ENCODE peak calls at places on chromosomes 11 and 22, in seven cellular contexts. Q, L, G, N, P, T and R are unnamed samples.

GRCh38 chr11:18452927-18453326 is 2.7 kb upstream of the LDHAL6A start:
- DNase-seq in Q (no peak), L (no peak), G (no peak), N (no peak), P (no peak), T (no peak), R (no peak)

GRCh38 chr22:21041937-21042336 is 3.8 kb upstream of the LRRC74B start:
- DNase-seq in Q (no peak), L (no peak), G (no peak), N (no peak), P (no peak), T (no peak), R (no peak)

GRCh38 chr11:123451183-123451907 is 21.3 kb downstream of the GRAMD1B start:
- DNase-seq in Q (no peak), L (no peak), G (no peak), N (no peak), P (no peak), T (no peak), R (no peak)

GRCh38 chr11:35907648-35908431 is 36.0 kb upstream of the LDLRAD3 start:
- DNase-seq in Q (peak; percentile 54), L (peak; percentile 82), G (no peak), N (no peak), P (no peak), T (no peak), R (peak; percentile 9)

GRCh38 chr11:34226210-34226609 is 120.8 kb downstream of the NAT10 start:
- DNase-seq in Q (no peak), L (no peak), G (no peak), N (no peak), P (peak; percentile 37), T (no peak), R (no peak)

GRCh38 chr11:29676993-29677392 is 339.8 kb downstream of the KCNA4 start:
- DNase-seq in Q (no peak), L (no peak), G (no peak), N (no peak), P (no peak), T (no peak), R (no peak)

GRCh38 chr22:50485221-50486131 is 1.2 kb upstream of the MIOX start:
- DNase-seq in Q (no peak), L (no peak), G (no peak), N (no peak), P (no peak), T (no peak), R (no peak)

GRCh38 chr22:48889887-48890692 is 937.6 kb downstream of the BRD1 start:
- DNase-seq in Q (no peak), L (no peak), G (peak; percentile 49), N (no peak), P (no peak), T (no peak), R (no peak)

GRCh38 chr11:17924713-17925112 is 88.1 kb downstream of the SERGEF start:
- DNase-seq in Q (no peak), L (no peak), G (no peak), N (no peak), P (no peak), T (no peak), R (no peak)

GRCh38 chr11:109933126-109933525 is 160.1 kb upstream of the ZC3H12C start:
- DNase-seq in Q (no peak), L (no peak), G (no peak), N (no peak), P (no peak), T (no peak), R (no peak)

GRCh38 chr11:28833169-28833568 is 725.0 kb downstream of the METTL15 start:
- DNase-seq in Q (no peak), L (no peak), G (no peak), N (no peak), P (no peak), T (no peak), R (no peak)

GRCh38 chr11:17259519-17259918 is 17.0 kb upstream of the NUCB2 start:
- DNase-seq in Q (no peak), L (no peak), G (no peak), N (no peak), P (no peak), T (no peak), R (no peak)

GRCh38 chr11:20367313-20367948 is 3.9 kb downstream of the HTATIP2 start:
- DNase-seq in Q (peak; percentile 64), L (peak; percentile 91), G (no peak), N (no peak), P (peak; percentile 49), T (no peak), R (no peak)

GRCh38 chr11:88520391-88520790 is 182.9 kb upstream of the CTSC start:
- DNase-seq in Q (no peak), L (no peak), G (no peak), N (no peak), P (no peak), T (no peak), R (no peak)

GRCh38 chr11:45931739-45932138 is 9.3 kb downstream of the LARGE2 start:
- DNase-seq in Q (no peak), L (no peak), G (peak; percentile 71), N (no peak), P (no peak), T (no peak), R (no peak)

GRCh38 chr11:66692446-66692845 is 14.8 kb upstream of the RBM4B start:
- DNase-seq in Q (no peak), L (no peak), G (no peak), N (no peak), P (no peak), T (no peak), R (no peak)

GRCh38 chr11:72237112-72237931 is 6.7 kb downstream of the PHOX2A start:
- DNase-seq in Q (no peak), L (no peak), G (peak; percentile 72), N (no peak), P (no peak), T (no peak), R (no peak)

GRCh38 chr11:8814209-8814922 is 96.6 kb upstream of the AKIP1 start:
- DNase-seq in Q (no peak), L (peak; percentile 7), G (no peak), N (no peak), P (peak; percentile 38), T (no peak), R (no peak)
- TF ChIP-seq POLR2AphosphoS5 in Q (no peak), L (no peak), G (no peak), N (no peak), P (no peak), T (no peak), R (no peak)

GRCh38 chr11:117145393-117145761 is 1.3 kb downstream of the PAFAH1B2 start:
- DNase-seq in Q (no peak), L (peak; percentile 73), G (no peak), N (no peak), P (peak; percentile 18), T (no peak), R (no peak)

GRCh38 chr11:117146521-117146920 is 2.4 kb downstream of the PAFAH1B2 start:
- DNase-seq in Q (no peak), L (no peak), G (no peak), N (no peak), P (no peak), T (no peak), R (no peak)

GRCh38 chr11:117143390-117143789 is 697 bp upstream of the PAFAH1B2 start:
- DNase-seq in Q (no peak), L (no peak), G (no peak), N (no peak), P (peak; percentile 58), T (no peak), R (no peak)

GRCh38 chr11:117144477-117145392 is 648 bp downstream of the PAFAH1B2 start:
- DNase-seq in Q (no peak), L (peak; percentile 84), G (peak; percentile 89), N (peak; percentile 58), P (peak; percentile 61), T (no peak), R (peak; percentile 46)

DNA sequence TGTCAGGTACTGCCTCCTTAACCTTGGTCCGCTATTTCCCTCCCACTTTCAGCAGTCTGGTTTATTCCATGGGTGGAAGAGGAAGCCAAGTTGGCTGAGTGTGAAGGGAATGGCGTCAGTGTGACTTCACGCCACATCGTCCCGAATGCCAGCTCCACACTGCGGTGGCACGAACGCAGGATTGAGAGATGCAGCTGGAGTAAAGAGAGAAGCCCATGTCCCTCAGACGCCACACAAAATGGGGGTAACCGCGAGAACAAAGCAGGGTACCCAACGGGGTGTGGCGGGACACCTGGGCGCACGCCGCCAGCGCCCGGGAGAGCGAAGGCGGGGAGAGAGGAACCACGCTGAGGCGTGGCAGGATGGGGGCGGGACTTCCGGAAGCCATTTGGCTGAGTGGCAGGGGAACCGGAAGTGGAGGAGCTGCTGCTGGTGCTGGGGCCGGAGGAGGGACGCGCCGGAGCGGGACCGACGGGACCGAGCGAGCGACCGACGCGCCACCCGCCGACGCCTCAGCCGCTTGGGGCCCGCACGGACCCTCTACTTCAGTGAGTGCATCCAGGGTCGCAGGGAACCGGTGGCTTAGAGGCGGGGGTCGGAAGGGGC is at the start of gene PAFAH1B2:
- DNase-seq in Q (peak; percentile 84), L (peak; percentile 90), G (peak; percentile 99), N (peak; percentile 98), P (peak; percentile 97), T (peak; percentile 96), R (peak; percentile 98)
- TF ChIP-seq POLR2A in Q (peak; percentile 95), L (peak; percentile 91), G (peak; percentile 22), N (peak; percentile 85), P (peak; percentile 89), T (peak; percentile 74), R (peak; percentile 42)

DNA sequence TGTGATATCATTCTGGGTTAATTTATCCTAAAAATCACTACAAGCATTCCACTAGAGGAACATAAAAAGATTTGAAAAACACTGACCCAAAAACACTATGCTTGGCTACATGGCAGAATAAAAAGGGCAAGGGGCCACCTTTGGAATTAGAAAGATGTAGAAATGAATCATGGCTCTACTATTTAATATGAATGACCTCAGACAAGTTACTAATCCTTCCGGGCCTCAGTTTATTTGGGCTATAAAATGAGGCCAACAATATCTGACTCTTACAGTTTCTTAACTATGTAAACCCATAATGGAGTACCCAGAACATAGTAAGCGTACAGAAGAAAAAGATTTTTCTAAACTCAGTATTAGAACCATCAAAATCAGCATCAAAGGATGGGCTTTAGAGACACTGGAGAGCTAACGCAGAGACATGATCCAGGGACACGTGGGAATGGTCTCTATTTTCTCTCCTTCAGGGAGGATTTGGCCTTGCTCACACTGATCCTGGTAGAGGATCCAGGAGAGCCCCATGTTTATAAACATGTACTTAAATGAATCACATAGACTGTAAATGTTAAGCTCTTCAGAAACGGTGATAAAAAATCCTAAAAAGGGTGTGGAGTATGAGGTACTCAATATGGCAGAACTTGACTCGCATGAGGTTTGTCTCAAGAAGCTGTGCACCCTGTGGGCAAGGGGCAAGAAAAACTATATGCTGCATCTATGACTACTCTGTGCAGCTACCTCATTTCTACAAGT is 288.4 kb upstream of the PITPNB start:
- DNase-seq in Q (no peak), L (peak; percentile 50), G (no peak), N (no peak), P (no peak), T (no peak), R (no peak)
- TF ChIP-seq POLR2AphosphoS5 in Q (no peak), L (no peak), G (no peak), N (no peak), P (no peak), T (no peak), R (no peak)

DNA sequence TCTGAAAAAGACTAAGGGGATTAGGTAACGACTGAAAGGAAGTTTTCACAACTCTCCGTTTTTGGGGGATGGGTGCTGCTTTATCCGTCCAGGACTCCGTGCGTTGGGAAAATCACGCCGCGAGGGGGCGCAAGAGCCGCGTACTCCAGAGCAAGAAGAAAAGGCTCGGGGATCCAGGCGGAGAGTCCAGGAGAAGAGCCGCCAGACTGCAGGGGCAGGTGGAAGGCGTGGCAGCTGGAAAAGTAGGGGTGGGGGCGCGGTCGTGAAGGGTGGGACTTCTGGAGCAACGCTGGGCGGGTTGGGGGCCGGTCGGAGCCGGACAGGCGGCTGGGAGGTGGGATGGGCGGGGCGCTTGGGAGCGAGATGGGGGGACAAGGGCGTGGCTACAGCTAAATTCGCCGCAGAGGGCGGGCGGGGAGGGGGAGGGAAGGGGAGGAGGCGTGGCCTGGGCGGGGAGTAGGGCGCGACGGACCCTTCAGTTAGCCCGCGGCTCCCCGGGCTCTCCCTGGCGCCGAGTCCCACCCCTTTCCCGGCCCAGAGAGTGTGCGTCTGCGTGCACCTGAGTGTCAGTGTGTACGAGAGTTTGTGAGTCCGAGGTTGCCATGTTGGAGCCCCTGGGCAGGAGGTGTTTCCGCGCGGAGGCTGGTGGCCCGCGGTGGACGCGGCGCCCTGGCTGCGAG is 613 bp upstream of the ARHGEF17 start:
- DNase-seq in Q (peak; percentile 95), L (peak; percentile 99), G (peak; percentile 97), N (peak; percentile 91), P (peak; percentile 97), T (peak; percentile 99), R (peak; percentile 91)
- TF ChIP-seq POLR2A in Q (peak; percentile 40), L (peak; percentile 54), G (no peak), N (peak; percentile 72), P (peak; percentile 68), T (no peak), R (no peak)